ENCODE peak calls at places on chromosomes 1 and 21, in ten cellular contexts. R, I, B, A, D, C, M, Q, W and U are unnamed samples.

GRCh38 chr1:237386362-237387143 is 344.6 kb downstream of the RYR2 start:
- DNase-seq in R (no peak), I (no peak), B (peak; percentile 50), A (no peak), D (no peak), C (no peak), M (peak; percentile 46), Q (peak; percentile 6), W (peak; percentile 40), U (no peak)

GRCh38 chr1:228038387-228039005 is 31.7 kb downstream of the WNT3A start:
- DNase-seq in R (no peak), I (no peak), B (no peak), A (no peak), D (no peak), C (no peak), M (no peak), Q (no peak), W (no peak), U (peak; percentile 5)

GRCh38 chr1:65992160-65993046 is 199.7 kb downstream of the PDE4B start:
- DNase-seq in R (no peak), I (no peak), B (no peak), A (no peak), D (no peak), C (no peak), M (peak; percentile 9), Q (no peak), W (no peak), U (no peak)

GRCh38 chr1:12186277-12186985 is 19.6 kb downstream of the TNFRSF1B start:
- DNase-seq in R (no peak), I (no peak), B (no peak), A (no peak), D (no peak), C (no peak), M (no peak), Q (no peak), W (no peak), U (no peak)

GRCh38 chr21:41242238-41242829 is 74.3 kb upstream of the FAM3B start:
- DNase-seq in R (no peak), I (no peak), B (no peak), A (no peak), D (no peak), C (no peak), M (no peak), Q (no peak), W (no peak), U (no peak)

GRCh38 chr1:95407146-95407863 is 173.3 kb downstream of the RWDD3 start:
- DNase-seq in R (no peak), I (no peak), B (no peak), A (no peak), D (no peak), C (no peak), M (peak; percentile 10), Q (no peak), W (no peak), U (no peak)

GRCh38 chr1:89260575-89261275 is 11.9 kb downstream of the GBP5 start:
- DNase-seq in R (no peak), I (no peak), B (peak; percentile 55), A (no peak), D (no peak), C (no peak), M (no peak), Q (no peak), W (no peak), U (no peak)

GRCh38 chr1:40703316-40703715 is 11.8 kb downstream of the NFYC start:
- DNase-seq in R (no peak), I (no peak), B (peak; percentile 65), A (no peak), D (no peak), C (no peak), M (no peak), Q (no peak), W (peak; percentile 82), U (no peak)

GRCh38 chr21:35658242-35658641 is 402.1 kb downstream of the SETD4 start:
- DNase-seq in R (no peak), I (no peak), B (peak; percentile 67), A (no peak), D (peak; percentile 74), C (peak; percentile 27), M (no peak), Q (no peak), W (no peak), U (no peak)

GRCh38 chr1:87898401-87898800 is 569.7 kb downstream of the LMO4 start:
- DNase-seq in R (no peak), I (no peak), B (no peak), A (no peak), D (no peak), C (no peak), M (no peak), Q (no peak), W (no peak), U (no peak)

GRCh38 chr1:228108055-228108690 is 926 bp downstream of the MRPL55 start:
- DNase-seq in R (no peak), I (peak; percentile 60), B (no peak), A (no peak), D (no peak), C (no peak), M (no peak), Q (no peak), W (no peak), U (peak; percentile 31)